ENCODE peak calls at places on chromosome 18, in six cellular contexts. B, F, E, A, O and N are unnamed samples.

GRCh38 chr18:48800877-48801727 is 149.7 kb downstream of the SMAD7 start:
- DNase-seq in B (peak; percentile 51), F (peak; percentile 18), E (peak; percentile 9), A (peak; percentile 38), O (no peak), N (no peak)

GRCh38 chr18:65906621-65907034 is 155.8 kb downstream of the CDH7 start:
- DNase-seq in B (peak; percentile 58), F (no peak), E (no peak), A (no peak), O (no peak), N (no peak)

GRCh38 chr18:13382990-13383821 is 164.6 kb downstream of the LDLRAD4 start:
- DNase-seq in B (peak; percentile 43), F (no peak), E (no peak), A (peak; percentile 27), O (no peak), N (no peak)

GRCh38 chr18:58054041-58054733 is 10.2 kb downstream of the NEDD4L start:
- DNase-seq in B (no peak), F (no peak), E (no peak), A (no peak), O (no peak), N (no peak)

GRCh38 chr18:32956591-32957310 is 183.9 kb upstream of the KLHL14 start:
- DNase-seq in B (no peak), F (no peak), E (peak; percentile 33), A (no peak), O (no peak), N (no peak)

GRCh38 chr18:32730620-32731021 is 42.2 kb downstream of the KLHL14 start:
- DNase-seq in B (no peak), F (no peak), E (no peak), A (no peak), O (no peak), N (no peak)

GRCh38 chr18:79480171-79480981 is 84.6 kb downstream of the NFATC1 start:
- DNase-seq in B (peak; percentile 41), F (no peak), E (no peak), A (no peak), O (no peak), N (peak; percentile 84)

GRCh38 chr18:11163668-11164067 is 14.3 kb upstream of the PIEZO2 start:
- DNase-seq in B (no peak), F (no peak), E (peak; percentile 44), A (no peak), O (no peak), N (no peak)

GRCh38 chr18:76399613-76400391 is 95.2 kb downstream of the ZNF516 start:
- DNase-seq in B (peak; percentile 31), F (no peak), E (no peak), A (no peak), O (no peak), N (no peak)

GRCh38 chr18:56382541-56382940 is 255.9 kb downstream of the TXNL1 start:
- DNase-seq in B (no peak), F (no peak), E (peak; percentile 75), A (no peak), O (no peak), N (no peak)

GRCh38 chr18:22387364-22387763 is 30.4 kb downstream of the CTAGE1 start:
- DNase-seq in B (no peak), F (peak; percentile 34), E (no peak), A (no peak), O (no peak), N (no peak)

GRCh38 chr18:50579061-50579774 is 19.3 kb downstream of the MAPK4 start:
- DNase-seq in B (no peak), F (no peak), E (no peak), A (no peak), O (no peak), N (no peak)

GRCh38 chr18:74806700-74807416 is 209.2 kb downstream of the ZNF407 start:
- DNase-seq in B (no peak), F (no peak), E (no peak), A (no peak), O (no peak), N (no peak)

GRCh38 chr18:57648414-57648813 is 26.8 kb upstream of the NARS1 start:
- DNase-seq in B (no peak), F (no peak), E (no peak), A (no peak), O (no peak), N (no peak)

DNA sequence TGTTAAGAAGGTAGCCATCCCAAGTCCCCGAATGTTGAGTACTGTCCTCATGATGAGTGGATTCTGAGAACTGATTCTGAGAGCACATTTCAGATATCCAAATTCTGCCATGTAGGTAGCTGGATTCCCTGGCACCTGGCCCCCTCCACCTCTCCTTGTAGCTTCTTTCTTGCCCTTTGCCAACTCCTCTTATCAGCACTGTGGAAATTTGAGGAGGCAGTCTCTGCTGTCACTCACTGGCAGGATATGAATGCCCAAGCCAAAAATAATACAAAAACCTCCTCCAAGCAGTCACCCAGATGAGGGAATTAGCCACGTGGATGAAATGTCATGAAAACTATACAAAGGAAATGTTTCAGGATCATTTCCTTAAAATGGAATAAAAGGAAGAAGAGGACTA is 276.8 kb downstream of the SETBP1 start:
- DNase-seq in B (no peak), F (no peak), E (no peak), A (no peak), O (no peak), N (no peak)
- H3K4me3 ChIP-seq in B (no peak overlapping the region), F (no peak overlapping the region), E (no peak overlapping the region), A (no peak overlapping the region), O (no peak overlapping the region), N (no peak overlapping the region)

GRCh38 chr18:3604626-3605408 is 154.8 kb downstream of the TGIF1 start:
- DNase-seq in B (no peak), F (no peak), E (no peak), A (no peak), O (no peak), N (no peak)
- TF ChIP-seq POLR2A in B (no peak), F (no peak), E (no peak), A (no peak), O (no peak), N (no peak)

GRCh38 chr18:31241900-31242409 is 76.0 kb upstream of the DSG1 start:
- DNase-seq in B (peak; percentile 59), F (no peak), E (peak; percentile 20), A (no peak), O (no peak), N (no peak)
- TF ChIP-seq CTCF in B (peak; percentile 25), F (peak; percentile 19), E (peak; percentile 7), A (peak; percentile 60), O (no peak), N (no peak)

GRCh38 chr18:77762632-77763031 is 513.0 kb downstream of the GALR1 start:
- DNase-seq in B (no peak), F (no peak), E (no peak), A (no peak), O (no peak), N (no peak)
- H3K4me3 ChIP-seq in B (no peak overlapping the region), F (no peak overlapping the region), E (no peak overlapping the region), A (no peak overlapping the region), O (no peak overlapping the region), N (no peak overlapping the region)

DNA sequence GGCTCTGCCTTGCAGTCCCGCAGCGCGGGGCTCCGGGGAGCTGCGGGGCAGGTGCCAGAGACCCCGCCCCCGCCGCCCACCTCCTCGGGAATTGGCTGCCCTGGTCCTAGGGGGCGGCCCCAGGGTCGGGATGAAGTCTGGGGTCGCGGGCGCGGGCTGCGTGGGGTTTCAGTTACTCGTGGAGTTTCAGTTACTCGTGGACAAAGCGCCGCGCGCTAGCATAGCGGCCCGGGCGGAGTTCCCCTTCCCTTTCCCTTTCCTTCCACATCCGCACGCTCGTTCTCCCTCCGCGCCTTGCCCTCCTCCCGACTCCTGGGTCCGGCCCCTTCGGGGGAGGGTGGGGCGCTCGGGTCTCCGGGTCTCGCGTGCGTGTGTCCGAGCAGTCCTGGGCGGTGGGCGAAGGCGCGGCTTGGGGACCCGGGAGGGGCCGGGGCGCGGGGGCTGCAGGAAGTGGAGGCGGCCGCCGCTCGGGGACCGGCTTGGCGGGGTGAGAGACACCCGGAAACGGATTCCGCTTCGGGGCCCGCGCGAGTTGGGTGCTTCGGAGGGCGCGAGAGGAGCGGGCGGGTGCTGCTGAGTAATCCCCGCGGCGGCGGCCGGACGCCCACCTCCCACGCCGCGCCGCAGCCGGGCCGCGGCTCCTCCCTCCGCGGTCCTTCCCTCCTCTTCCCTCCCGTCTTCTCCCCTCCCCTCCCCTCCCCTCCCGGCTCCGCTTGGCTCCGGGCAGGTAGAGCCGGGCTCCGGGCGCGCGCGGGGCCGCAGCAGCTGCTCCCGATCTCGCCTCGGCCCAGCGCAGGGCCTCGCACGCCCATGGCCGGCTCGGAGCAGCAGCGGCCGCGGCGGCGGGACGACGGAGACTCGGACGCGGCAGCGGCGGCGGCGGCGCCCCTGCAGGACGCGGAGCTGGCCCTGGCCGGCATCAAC is at the start of gene TTC39C:
- DNase-seq in B (peak; percentile 90), F (peak; percentile 67), E (peak; percentile 71), A (peak; percentile 75), O (peak; percentile 49), N (peak; percentile 61)
- TF ChIP-seq POLR2A in B (no peak), F (no peak), E (no peak), A (no peak), O (peak; percentile 63), N (no peak)